ENCODE peak calls at places on chromosome 7, in ten cellular contexts. J, X, M, D, V, C, S, B, I and K are unnamed samples.

GRCh38 chr7:135300913-135301765 is 67.5 kb downstream of the STRA8 start:
- DNase-seq in J (no peak), X (no peak), M (no peak), D (no peak), V (no peak), C (no peak), S (no peak), B (no peak), I (no peak), K (no peak)

GRCh38 chr7:22895491-22895890 is 72.8 kb upstream of the TOMM7 start:
- DNase-seq in J (no peak), X (no peak), M (no peak), D (no peak), V (no peak), C (no peak), S (no peak), B (no peak), I (no peak), K (no peak)

GRCh38 chr7:105653441-105654005 is 72.2 kb upstream of the EFCAB10 start:
- DNase-seq in J (no peak), X (no peak), M (no peak), D (no peak), V (no peak), C (peak; percentile 60), S (no peak), B (no peak), I (no peak), K (peak; percentile 40)

GRCh38 chr7:99525713-99526440 is 21.4 kb downstream of the ZKSCAN5 start:
- DNase-seq in J (no peak), X (no peak), M (no peak), D (no peak), V (no peak), C (no peak), S (no peak), B (no peak), I (no peak), K (no peak)

GRCh38 chr7:2217716-2218443 is 14.9 kb downstream of the MAD1L1 start:
- DNase-seq in J (no peak), X (no peak), M (no peak), D (no peak), V (no peak), C (no peak), S (no peak), B (no peak), I (no peak), K (peak; percentile 40)

GRCh38 chr7:106606120-106606519 is 54.8 kb downstream of the CCDC71L start:
- DNase-seq in J (no peak), X (no peak), M (no peak), D (no peak), V (no peak), C (no peak), S (no peak), B (no peak), I (no peak), K (no peak)

GRCh38 chr7:78111384-78111783 is 312.8 kb downstream of the PHTF2 start:
- DNase-seq in J (no peak), X (no peak), M (no peak), D (no peak), V (no peak), C (no peak), S (no peak), B (no peak), I (no peak), K (no peak)

GRCh38 chr7:91912500-91912899 is 28.2 kb upstream of the AKAP9 start:
- DNase-seq in J (no peak), X (no peak), M (no peak), D (no peak), V (no peak), C (no peak), S (no peak), B (no peak), I (no peak), K (no peak)

GRCh38 chr7:66847879-66848810 is 72.9 kb upstream of the TMEM248 start:
- DNase-seq in J (no peak), X (no peak), M (no peak), D (no peak), V (no peak), C (no peak), S (no peak), B (no peak), I (no peak), K (no peak)

GRCh38 chr7:131657881-131658280 is 101.5 kb upstream of the PODXL start:
- DNase-seq in J (no peak), X (no peak), M (no peak), D (no peak), V (no peak), C (peak; percentile 21), S (no peak), B (no peak), I (no peak), K (no peak)

GRCh38 chr7:108001759-108002725 is 919 bp downstream of the LAMB1 start:
- DNase-seq in J (no peak), X (peak; percentile 41), M (no peak), D (peak; percentile 22), V (no peak), C (peak; percentile 73), S (no peak), B (no peak), I (peak; percentile 23), K (peak; percentile 77)

GRCh38 chr7:5596046-5596895 is 172.6 kb upstream of the TNRC18 start:
- DNase-seq in J (no peak), X (peak; percentile 67), M (no peak), D (peak; percentile 95), V (peak; percentile 71), C (peak; percentile 94), S (no peak), B (peak; percentile 99), I (peak; percentile 68), K (no peak)

GRCh38 chr7:115047968-115048720 is 126.2 kb downstream of the MDFIC start:
- DNase-seq in J (no peak), X (no peak), M (no peak), D (no peak), V (no peak), C (no peak), S (no peak), B (no peak), I (no peak), K (no peak)

GRCh38 chr7:104791065-104791464 is 222.9 kb upstream of the KMT2E start:
- DNase-seq in J (no peak), X (peak; percentile 71), M (no peak), D (no peak), V (no peak), C (no peak), S (no peak), B (no peak), I (no peak), K (no peak)

GRCh38 chr7:69076566-69076965 is 521.7 kb upstream of the AUTS2 start:
- DNase-seq in J (no peak), X (no peak), M (no peak), D (no peak), V (no peak), C (no peak), S (no peak), B (no peak), I (no peak), K (no peak)

GRCh38 chr7:148485618-148486017 is 104.9 kb upstream of the C7orf33 start:
- DNase-seq in J (no peak), X (no peak), M (no peak), D (no peak), V (no peak), C (no peak), S (no peak), B (no peak), I (no peak), K (no peak)

GRCh38 chr7:112495156-112495788 is 14.5 kb downstream of the LSMEM1 start:
- DNase-seq in J (no peak), X (no peak), M (no peak), D (no peak), V (no peak), C (no peak), S (no peak), B (no peak), I (no peak), K (no peak)

GRCh38 chr7:55200441-55200840 is 164.7 kb upstream of the LANCL2 start:
- DNase-seq in J (no peak), X (no peak), M (no peak), D (no peak), V (no peak), C (no peak), S (no peak), B (no peak), I (no peak), K (no peak)

GRCh38 chr7:126839624-126840023 is 413.1 kb downstream of the GRM8 start:
- DNase-seq in J (no peak), X (no peak), M (no peak), D (no peak), V (no peak), C (no peak), S (no peak), B (no peak), I (no peak), K (no peak)